ENCODE peak calls at places on chromosomes 16 and 17, in six cellular contexts. M, H, J, T, K and Z are unnamed samples.

GRCh38 chr16:22763655-22764054 is 50.3 kb upstream of the HS3ST2 start:
- DNase-seq in J (no peak), H (no peak), K (no peak), M (no peak), T (no peak), Z (no peak)

GRCh38 chr16:57235128-57236092 is 9.6 kb upstream of the ARL2BP start:
- DNase-seq in T (peak), M (peak), H (no peak), K (peak), J (no peak), Z (no peak)

GRCh38 chr17:71427801-71428200 is 693.0 kb upstream of the SOX9 start:
- DNase-seq in J (no peak), M (no peak), K (no peak), T (no peak), H (no peak), Z (no peak)

GRCh38 chr17:38970804-38971203 is 3.6 kb upstream of the FBXO47 start:
- DNase-seq in J (no peak), K (no peak), H (no peak), M (no peak), T (peak), Z (no peak)

GRCh38 chr16:15610369-15610871 is 32.5 kb downstream of the MARF1 start:
- DNase-seq in J (no peak), H (peak), K (peak), M (no peak), T (peak), Z (no peak)

GRCh38 chr16:8628981-8629725 is 7.7 kb downstream of the METTL22 start:
- DNase-seq in T (no peak), J (no peak), M (no peak), H (no peak), K (no peak), Z (no peak)

GRCh38 chr17:76383645-76384221 is 676 bp upstream of the SPHK1 start:
- DNase-seq in K (peak), J (no peak), T (peak), M (peak), H (peak), Z (peak)

GRCh38 chr16:3401719-3402397 is 843 bp downstream of the ZNF174 start:
- DNase-seq in H (peak), M (peak), J (no peak), T (peak), K (peak), Z (peak)

GRCh38 chr16:2511128-2511785 is 2.5 kb upstream of the ATP6V0C start:
- DNase-seq in K (peak), J (no peak), M (no peak), H (peak), T (no peak), Z (no peak)

GRCh38 chr16:56617212-56618085 is 8.1 kb upstream of the MT1E start:
- DNase-seq in H (peak), K (peak), M (no peak), T (peak), J (no peak), Z (no peak)

GRCh38 chr16:69589434-69590269 is 23.9 kb downstream of the NFAT5 start:
- DNase-seq in H (no peak), T (peak), J (no peak), K (no peak), M (no peak), Z (no peak)

GRCh38 chr17:27915715-27916114 is 22.6 kb upstream of the LYRM9 start:
- DNase-seq in T (no peak), J (no peak), K (no peak), M (peak), H (no peak), Z (no peak)

GRCh38 chr17:57685499-57686132 is 59.5 kb downstream of the CCDC182 start:
- DNase-seq in J (no peak), K (no peak), M (no peak), H (no peak), T (no peak), Z (no peak)

GRCh38 chr17:14069251-14069981 is at the start of gene COX10:
- DNase-seq in T (peak), H (peak), J (no peak), K (peak), M (peak), Z (peak)

GRCh38 chr16:72876221-72876620 is 171.7 kb downstream of the ZFHX3 start:
- DNase-seq in M (no peak), K (peak), J (peak), T (peak), H (peak), Z (peak)

GRCh38 chr17:7633093-7633492 is 3.2 kb downstream of the SHBG start:
- DNase-seq in J (no peak), T (no peak), H (no peak), M (peak), K (no peak), Z (no peak)
- TF ChIP-seq CTCF in J (no peak), T (no peak), H (no peak), M (peak), K (no peak), Z (no peak)

GRCh38 chr17:34305606-34306005 is 13.6 kb upstream of the CCL8 start:
- DNase-seq in K (peak), M (no peak), J (no peak), H (peak), T (no peak), Z (no peak)

GRCh38 chr17:34308376-34308775 is 10.9 kb upstream of the CCL8 start:
- DNase-seq in T (no peak), M (no peak), K (no peak), H (peak), J (no peak), Z (no peak)

GRCh38 chr17:34305061-34305460 is 14.2 kb upstream of the CCL8 start:
- DNase-seq in H (no peak), T (no peak), M (no peak), J (no peak), K (no peak), Z (no peak)

GRCh38 chr17:34307110-34307509 is 12.1 kb upstream of the CCL8 start:
- DNase-seq in J (peak), M (no peak), K (peak), T (no peak), H (peak), Z (no peak)

DNA sequence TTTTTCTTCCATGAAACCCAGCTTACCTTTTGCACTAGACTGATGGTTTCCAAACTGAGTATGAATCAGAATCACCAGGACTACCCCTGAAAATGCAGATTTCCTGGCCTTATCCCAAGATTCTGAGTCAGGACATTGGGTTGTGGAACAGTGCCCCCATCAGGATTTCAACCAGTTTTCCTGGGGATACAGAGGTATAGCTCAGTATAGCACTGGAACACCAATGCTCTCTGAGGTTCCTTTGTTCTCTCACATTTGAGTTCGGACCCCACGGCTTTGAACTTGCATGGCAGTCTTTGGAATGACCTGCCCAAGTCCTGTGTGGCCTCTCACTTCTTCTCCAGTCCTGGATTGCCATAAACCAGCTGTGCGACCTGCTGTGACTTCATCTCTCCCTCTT is 12.8 kb upstream of the CCL8 start:
- DNase-seq in H (peak), J (peak), K (peak), M (peak), T (no peak), Z (no peak)
- TF ChIP-seq CTCF in H (peak), J (peak), K (peak), M (no peak), T (no peak), Z (no peak)

GRCh38 chr17:50697663-50698272 is 9.9 kb downstream of the ANKRD40 start:
- DNase-seq in H (no peak), K (no peak), T (no peak), M (no peak), J (no peak), Z (no peak)
- TF ChIP-seq CTCF in H (no peak), K (no peak), T (no peak), M (no peak), J (no peak), Z (no peak)

DNA sequence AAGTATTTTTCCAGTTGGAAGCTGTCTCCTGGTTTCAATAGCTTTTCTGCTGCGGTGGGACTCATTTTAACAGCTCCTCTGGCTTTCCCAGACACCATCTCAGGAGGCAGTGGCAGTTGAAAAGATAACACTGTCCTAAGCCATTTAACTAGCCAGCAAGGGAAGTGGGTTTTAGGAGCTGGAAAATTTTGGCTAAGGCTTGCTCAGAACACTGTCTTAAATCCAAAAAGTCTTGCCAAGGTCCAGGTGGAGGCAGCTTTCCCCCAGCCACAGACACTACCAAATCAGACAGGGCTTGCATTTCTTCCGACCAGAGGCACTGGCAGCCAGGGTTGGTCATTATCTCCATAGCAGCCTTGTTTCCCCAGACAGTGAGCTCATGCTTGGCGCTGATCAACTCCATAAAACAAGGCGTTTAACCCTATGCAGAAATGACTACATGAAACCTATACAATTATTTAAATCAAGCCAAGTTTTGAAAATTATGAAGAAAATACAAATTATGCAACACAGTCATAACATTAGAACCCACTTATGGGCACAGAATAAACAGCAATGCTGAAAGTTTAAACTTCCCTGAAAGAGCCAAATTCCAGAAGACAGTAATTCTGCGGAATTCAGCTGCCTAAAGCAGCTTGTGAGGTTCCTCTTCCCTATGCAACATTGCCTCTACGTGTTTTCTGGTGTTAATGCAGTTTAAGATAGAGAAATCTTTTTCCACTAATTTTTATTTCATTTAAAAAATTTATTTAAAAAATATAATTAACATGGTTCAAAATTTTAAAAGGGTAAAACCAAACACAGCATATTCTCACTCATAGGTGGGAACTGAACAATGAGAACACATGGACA is 25.0 kb downstream of the GABARAPL2 start:
- DNase-seq in T (no peak), J (peak), M (peak), H (peak), K (peak), Z (no peak)
- TF ChIP-seq CTCF in T (no peak), J (peak), M (no peak), H (peak), K (peak), Z (no peak)

DNA sequence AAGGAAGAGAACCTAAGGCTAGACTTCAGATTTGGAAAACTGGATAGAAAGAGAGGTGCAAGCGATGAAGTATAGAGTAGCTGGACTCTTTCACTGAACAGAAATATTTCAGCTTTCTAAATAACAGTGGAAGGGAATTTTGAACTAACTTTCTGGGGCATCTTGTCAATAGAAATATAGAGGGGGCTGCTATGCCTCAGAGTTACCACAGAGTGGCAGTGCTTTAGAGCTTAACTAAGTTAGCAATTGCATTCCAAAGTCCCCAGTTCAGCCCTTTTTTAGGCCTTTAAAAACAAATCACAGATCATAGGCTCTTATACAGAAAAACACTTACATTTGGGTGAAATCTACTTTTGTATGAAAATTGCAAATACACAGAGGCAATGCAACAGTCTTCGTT is 154.2 kb upstream of the CDH8 start:
- DNase-seq in H (no peak), J (no peak), M (peak), T (no peak), K (no peak), Z (no peak)
- TF ChIP-seq CTCF in H (peak), J (peak), M (peak), T (no peak), K (no peak), Z (no peak)

DNA sequence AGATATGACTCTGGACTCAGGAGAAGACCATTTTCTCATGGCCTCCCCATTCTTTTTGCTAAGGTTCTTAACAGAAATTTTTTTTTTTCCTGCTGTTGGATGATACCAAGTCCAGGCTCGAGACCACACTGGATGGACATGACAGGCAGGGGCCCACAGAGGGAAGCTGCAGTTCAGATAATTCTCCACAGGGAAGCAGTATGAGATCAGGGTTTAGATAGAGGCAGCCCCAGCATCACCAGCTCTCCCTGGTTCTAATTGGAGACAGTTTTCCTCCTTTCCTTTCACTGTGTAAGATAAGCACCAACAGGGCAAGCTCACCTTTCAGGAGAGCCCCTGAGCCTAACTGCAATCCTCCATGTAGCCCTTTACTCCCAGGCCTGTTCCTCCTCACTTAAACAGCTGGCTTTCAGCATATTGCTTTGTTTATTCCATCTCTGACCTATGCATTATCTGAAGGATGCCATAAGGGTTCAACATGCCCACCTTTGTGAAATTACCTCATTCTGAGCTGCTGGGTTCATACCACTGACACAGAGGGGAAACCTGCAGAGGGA is 108.1 kb downstream of the SNX11 start:
- DNase-seq in H (peak), T (no peak), M (peak), K (peak), J (no peak), Z (no peak)
- TF ChIP-seq CTCF in H (peak), T (no peak), M (peak), K (peak), J (peak), Z (peak)